ENCODE peak calls at places on chromosomes 1 and 21, in four cellular contexts. Z is BJ, Q is endothelial cell, E is breast epithelium. G is an unnamed sample.

GRCh38 chr1:64974288-64974825 is 8.0 kb upstream of the JAK1 start:
- DNase-seq in E (no peak), Q (no peak), Z (no peak), G (no peak)

GRCh38 chr1:160711528-160712311 is at the start of gene CD48:
- DNase-seq in Q (no peak), Z (no peak), E (no peak), G (no peak)

GRCh38 chr1:16612332-16613172 is 812 bp downstream of the NBPF1 start:
- DNase-seq in E (peak), Z (peak), Q (peak), G (peak)

GRCh38 chr1:183027031-183027430 is 3.8 kb downstream of the LAMC1 start:
- DNase-seq in Z (no peak), E (no peak), Q (no peak), G (no peak)

GRCh38 chr1:18041107-18041506 is 66.5 kb upstream of the IGSF21 start:
- DNase-seq in E (no peak), Q (no peak), Z (no peak), G (no peak)

GRCh38 chr1:220681220-220681847 is 8.8 kb upstream of the C1orf115 start:
- DNase-seq in Q (no peak), Z (no peak), E (no peak), G (no peak)

GRCh38 chr21:43865471-43866181 is 603 bp downstream of the AGPAT3 start:
- DNase-seq in E (no peak), Z (no peak), Q (no peak), G (no peak)

GRCh38 chr1:47449702-47450552 is 12.1 kb downstream of the FOXD2 start:
- DNase-seq in E (no peak), Q (peak), Z (no peak), G (peak)

GRCh38 chr1:226973898-226974543 is 33.9 kb downstream of the COQ8A start:
- DNase-seq in Z (peak), Q (no peak), E (peak), G (peak)

GRCh38 chr1:161121838-161122237 is 3.9 kb downstream of the NIT1 start:
- DNase-seq in Z (no peak), E (no peak), Q (no peak), G (no peak)

GRCh38 chr1:196302981-196303380 is 305.3 kb downstream of the KCNT2 start:
- DNase-seq in E (no peak), Z (no peak), Q (no peak), G (no peak)

GRCh38 chr1:23515905-23516304 is 15.1 kb downstream of the E2F2 start:
- DNase-seq in Q (no peak), Z (no peak), E (no peak), G (no peak)

GRCh38 chr1:30778156-30778978 is 20.8 kb upstream of the LAPTM5 start:
- DNase-seq in Z (no peak), E (no peak), Q (no peak), G (no peak)

GRCh38 chr1:30777060-30777905 is 19.7 kb upstream of the LAPTM5 start:
- DNase-seq in Q (no peak), E (no peak), Z (no peak), G (no peak)

GRCh38 chr1:30776097-30777059 is 18.8 kb upstream of the LAPTM5 start:
- DNase-seq in Z (no peak), E (no peak), Q (no peak), G (no peak)

GRCh38 chr1:30778979-30779293 is 21.4 kb upstream of the LAPTM5 start:
- DNase-seq in Q (no peak), Z (no peak), E (no peak), G (no peak)

DNA sequence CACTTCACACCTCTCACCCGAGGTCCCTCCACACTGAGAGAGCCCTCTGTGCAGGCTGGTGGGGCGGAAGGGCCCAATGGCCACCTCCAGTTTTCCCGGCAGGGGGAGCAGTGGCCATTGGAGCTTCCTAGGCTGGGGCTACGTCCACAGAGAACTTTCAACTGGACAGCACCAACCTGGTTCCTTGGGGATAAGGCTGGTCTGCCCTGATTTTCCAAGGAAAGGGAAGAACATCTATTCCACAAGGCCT is 20.3 kb upstream of the LAPTM5 start:
- DNase-seq in Q (no peak), Z (no peak), E (no peak), G (no peak)
- TF ChIP-seq CTCF in Q (no peak), Z (peak), E (no peak), G (no peak)

GRCh38 chr1:3349161-3349967 is 105.1 kb upstream of the ARHGEF16 start:
- DNase-seq in Q (no peak), E (no peak), Z (no peak), G (no peak)
- TF ChIP-seq CTCF in Q (no peak), E (no peak), Z (no peak), G (no peak)

DNA sequence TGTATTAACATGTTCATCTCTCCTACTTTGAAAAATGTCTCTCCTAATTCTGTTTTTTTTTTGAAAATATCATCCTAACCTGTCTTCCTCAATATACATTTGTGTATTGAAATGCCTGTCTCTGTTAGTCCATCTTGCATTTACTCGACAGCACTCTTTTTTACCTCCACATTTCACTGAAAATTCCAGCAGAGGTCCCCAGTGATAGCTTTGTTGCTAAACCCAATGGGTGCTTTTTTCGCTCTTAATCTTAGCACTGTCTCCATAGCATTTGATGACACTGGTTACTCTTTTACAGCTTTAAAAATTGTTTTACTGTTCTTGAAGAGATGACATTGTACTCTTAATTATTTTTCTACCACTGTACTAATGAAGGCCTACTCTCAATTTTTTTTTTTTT is 10.8 kb downstream of the OSBPL9 start:
- DNase-seq in Q (no peak), E (no peak), Z (no peak), G (no peak)
- TF ChIP-seq CTCF in Q (no peak), E (no peak), Z (peak), G (no peak)

DNA sequence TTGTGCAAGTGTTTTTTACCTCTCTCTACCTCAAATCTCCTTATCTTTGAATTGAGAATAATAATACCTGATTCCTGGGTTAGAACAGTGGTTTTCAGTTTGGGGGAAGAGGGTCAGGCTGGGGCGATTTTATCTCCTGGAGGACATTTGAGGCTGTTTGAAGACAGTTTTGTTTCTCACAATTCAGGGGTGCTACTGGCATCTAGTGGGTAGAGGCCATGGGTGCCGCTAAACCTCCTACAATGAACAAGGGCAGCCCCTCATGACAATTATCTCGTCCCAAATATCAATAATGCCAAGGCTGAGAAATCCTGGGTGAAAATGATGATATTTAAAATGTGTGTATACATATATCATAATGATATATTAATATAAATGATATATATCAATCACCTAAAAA is 139.1 kb upstream of the USH2A start:
- DNase-seq in Q (no peak), Z (no peak), E (no peak), G (no peak)
- TF ChIP-seq CTCF in Q (no peak), Z (peak), E (no peak), G (no peak)

GRCh38 chr1:88080875-88081274 is 603.2 kb upstream of the PKN2 start:
- DNase-seq in E (no peak), Z (no peak), Q (no peak), G (no peak)

GRCh38 chr1:88075813-88076212 is 608.3 kb upstream of the PKN2 start:
- DNase-seq in Q (no peak), Z (no peak), E (no peak), G (no peak)

GRCh38 chr1:88074661-88075060 is 609.4 kb upstream of the PKN2 start:
- DNase-seq in Q (no peak), Z (no peak), E (no peak), G (no peak)

GRCh38 chr1:88079036-88079435 is 605.0 kb upstream of the PKN2 start:
- DNase-seq in Q (peak), Z (no peak), E (no peak), G (no peak)
- TF ChIP-seq CTCF in Q (peak), Z (peak), E (no peak), G (no peak)

GRCh38 chr1:30478799-30479198 is 244.6 kb downstream of the MATN1 start:
- DNase-seq in Z (no peak), Q (no peak), E (no peak), G (no peak)

GRCh38 chr1:30476476-30476875 is 246.9 kb downstream of the MATN1 start:
- DNase-seq in E (no peak), Z (no peak), Q (no peak), G (no peak)

GRCh38 chr1:30476911-30477459 is 246.4 kb downstream of the MATN1 start:
- DNase-seq in Z (no peak), Q (no peak), E (no peak), G (peak)

GRCh38 chr1:30478288-30478687 is 245.1 kb downstream of the MATN1 start:
- DNase-seq in E (no peak), Z (no peak), Q (no peak), G (peak)

GRCh38 chr1:30477588-30477987 is 245.8 kb downstream of the MATN1 start:
- DNase-seq in E (no peak), Q (no peak), Z (no peak), G (peak)
- TF ChIP-seq CTCF in E (no peak), Q (no peak), Z (no peak), G (no peak)

GRCh38 chr1:204528677-204529076 is 12.5 kb downstream of the MDM4 start:
- DNase-seq in Q (no peak), Z (no peak), E (no peak), G (no peak)

GRCh38 chr1:204528241-204528640 is 12.0 kb downstream of the MDM4 start:
- DNase-seq in E (no peak), Z (no peak), Q (no peak), G (no peak)

GRCh38 chr1:204530932-204531331 is 14.7 kb downstream of the MDM4 start:
- DNase-seq in E (no peak), Q (no peak), Z (no peak), G (no peak)

GRCh38 chr1:204532832-204533231 is 16.6 kb downstream of the MDM4 start:
- DNase-seq in Q (no peak), E (no peak), Z (no peak), G (no peak)

DNA sequence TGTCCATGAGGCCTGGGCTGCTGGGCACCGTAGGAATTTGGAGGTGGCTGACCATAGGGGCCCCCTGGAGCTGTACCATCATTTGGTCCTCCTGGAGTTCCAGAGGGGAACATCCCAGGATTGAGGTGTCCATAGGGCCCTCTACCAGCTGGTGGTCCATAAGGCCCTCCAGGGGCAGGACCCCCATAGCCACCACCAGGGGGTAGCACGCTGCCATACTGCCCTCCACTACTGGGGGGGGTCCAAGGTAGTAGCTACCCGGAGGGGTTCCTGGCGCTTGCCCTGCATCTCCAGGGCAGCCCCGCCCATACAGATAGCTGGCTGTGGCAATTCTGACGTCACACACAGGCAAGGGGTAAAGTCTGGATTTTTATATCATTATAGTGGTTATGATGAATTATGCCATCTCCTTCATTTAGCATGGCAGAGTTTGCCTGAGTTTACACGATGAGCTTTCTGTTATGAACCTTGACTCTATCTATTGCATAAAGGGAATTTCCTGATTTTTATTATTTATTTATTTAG is 13.2 kb downstream of the MDM4 start:
- DNase-seq in Z (no peak), Q (no peak), E (no peak), G (no peak)
- TF ChIP-seq CTCF in Z (peak), Q (no peak), E (no peak), G (no peak)

DNA sequence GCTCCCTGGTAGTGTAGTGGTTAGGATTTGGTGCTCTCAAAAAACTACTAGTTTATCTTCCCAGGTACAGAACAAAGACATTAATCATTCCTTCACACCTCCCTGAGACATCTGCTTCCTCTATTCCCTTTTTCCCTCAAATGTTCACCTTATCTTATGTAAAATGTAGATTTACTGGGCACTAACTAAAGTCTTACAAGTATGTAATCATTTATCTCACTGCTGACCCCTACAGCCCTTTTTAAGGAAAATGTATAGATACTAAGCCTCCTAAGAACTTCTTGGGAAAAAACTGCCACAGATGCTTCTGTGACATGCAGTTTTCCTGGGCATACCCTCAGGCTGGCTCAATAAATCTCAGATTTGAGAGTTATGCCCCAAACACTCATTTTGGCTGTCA is 50.8 kb upstream of the NEK7 start:
- DNase-seq in Q (no peak), Z (no peak), E (no peak), G (no peak)
- TF ChIP-seq CTCF in Q (no peak), Z (no peak), E (no peak), G (no peak)

DNA sequence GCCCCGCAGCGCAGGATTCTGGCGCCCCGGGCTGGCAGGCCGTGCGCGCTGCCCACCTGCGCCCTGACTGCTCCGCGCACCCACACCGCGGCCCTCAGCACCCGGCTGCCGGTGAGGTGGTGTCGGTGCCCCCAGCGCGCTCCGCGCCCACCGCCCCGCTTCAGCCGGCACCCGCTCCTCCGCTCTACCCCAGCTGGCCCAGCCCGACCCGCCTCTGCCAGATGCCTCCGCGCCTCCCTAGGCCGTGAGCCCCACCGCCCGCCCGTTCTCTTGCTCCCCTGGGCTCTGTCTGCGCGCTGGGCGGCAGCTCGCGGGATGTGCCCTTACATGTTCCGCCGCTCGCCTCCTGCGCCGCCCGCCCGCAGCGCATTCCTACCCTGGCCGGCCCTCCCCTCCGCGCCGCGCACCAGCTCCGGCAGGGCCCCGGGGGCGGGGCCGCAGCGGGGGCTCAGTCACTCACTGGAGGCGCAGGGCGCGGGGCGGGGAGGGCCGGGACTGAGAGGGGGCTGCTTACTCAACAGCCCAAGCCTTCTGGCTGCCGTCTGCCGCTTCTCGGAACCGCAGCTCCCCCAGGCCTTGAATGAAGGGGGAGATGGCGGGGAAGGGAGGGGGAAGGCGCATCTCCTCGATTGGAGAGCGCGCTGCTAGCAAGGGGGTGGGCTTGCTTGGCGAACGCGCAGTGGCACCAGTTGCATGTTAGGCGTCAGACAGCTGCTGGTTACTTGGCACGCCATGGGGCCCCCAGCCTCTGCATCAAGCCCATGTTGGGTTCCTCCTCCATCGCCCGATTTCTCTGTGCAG is at the start of gene PHLDA3:
- DNase-seq in E (peak), Q (peak), Z (peak), G (peak)
- TF ChIP-seq CTCF in E (peak), Q (no peak), Z (peak), G (no peak)